ENCODE peak calls at places on chromosomes 5 and 9, in eight cellular contexts. N is prostate gland, X is H1, C is PC-3, W is upper lobe of right lung, Z is mammary epithelial cell, I is OCI-LY7, D is tibial nerve. E is an unnamed sample. For H3K36me3, the result is how much of the 10 kb centered on the place peaks cover.

GRCh38 chr5:155193018-155193417 is 179.5 kb downstream of the KIF4B start:
- DNase-seq in N (no peak), X (no peak), C (peak), W (no peak), Z (peak), I (no peak), D (no peak), E (peak)

GRCh38 chr9:19161257-19162025 is 34.1 kb upstream of the PLIN2 start:
- DNase-seq in N (peak), X (no peak), C (peak), W (no peak), Z (peak), I (no peak), D (peak), E (peak)

GRCh38 chr5:155441849-155442248 is 428.3 kb downstream of the KIF4B start:
- DNase-seq in N (no peak), X (no peak), C (no peak), W (no peak), Z (no peak), I (no peak), D (no peak), E (no peak)

GRCh38 chr5:158534203-158534602 is 565.5 kb downstream of the EBF1 start:
- DNase-seq in N (no peak), X (no peak), C (no peak), W (no peak), Z (no peak), I (no peak), D (no peak), E (no peak)

GRCh38 chr5:34957857-34958690 is 28.7 kb downstream of the DNAJC21 start:
- DNase-seq in N (no peak), X (no peak), C (peak), W (no peak), Z (no peak), I (peak), D (peak), E (peak)

GRCh38 chr9:87643778-87644570 is 81.9 kb upstream of the CTSL start:
- DNase-seq in N (no peak), X (no peak), C (no peak), W (no peak), Z (no peak), I (no peak), D (no peak), E (no peak)

GRCh38 chr9:135103001-135103446 is 15.6 kb downstream of the OLFM1 start:
- DNase-seq in N (no peak), X (no peak), C (no peak), W (no peak), Z (no peak), I (no peak), D (no peak), E (no peak)

GRCh38 chr5:148988328-148988727 is 74.5 kb downstream of the SH3TC2 start:
- DNase-seq in N (no peak), X (no peak), C (no peak), W (no peak), Z (no peak), I (no peak), D (no peak), E (no peak)

GRCh38 chr9:2228132-2228531 is 213.0 kb downstream of the SMARCA2 start:
- DNase-seq in N (no peak), X (peak), C (no peak), W (peak), Z (no peak), I (peak), D (no peak), E (no peak)

GRCh38 chr9:124350485-124351263 is 64.6 kb downstream of the PSMB7 start:
- DNase-seq in N (no peak), X (no peak), C (no peak), W (peak), Z (no peak), I (no peak), D (no peak), E (no peak)

GRCh38 chr9:99720455-99721050 is 101.1 kb upstream of the NR4A3 start:
- DNase-seq in N (no peak), X (no peak), C (no peak), W (no peak), Z (no peak), I (no peak), D (no peak), E (no peak)

GRCh38 chr9:4844439-4844838 is 51.7 kb downstream of the RCL1 start:
- DNase-seq in N (no peak), X (no peak), C (no peak), W (no peak), Z (no peak), I (no peak), D (no peak), E (no peak)
- H3K36me3 ChIP-seq in N (under half), X (under half), C (under half), W (half or more), Z (under half), I (half or more), D (under half), E (under half)

GRCh38 chr5:124457101-124457500 is 289.3 kb downstream of the ZNF608 start:
- DNase-seq in N (no peak), X (no peak), C (no peak), W (no peak), Z (no peak), I (no peak), D (no peak), E (no peak)

GRCh38 chr5:124456244-124456643 is 290.2 kb downstream of the ZNF608 start:
- DNase-seq in N (no peak), X (no peak), C (no peak), W (no peak), Z (no peak), I (no peak), D (no peak), E (no peak)

GRCh38 chr5:124451721-124452383 is 294.6 kb downstream of the ZNF608 start:
- DNase-seq in N (no peak), X (no peak), C (no peak), W (no peak), Z (no peak), I (no peak), D (no peak), E (no peak)

GRCh38 chr5:124452389-124452788 is 294.1 kb downstream of the ZNF608 start:
- DNase-seq in N (no peak), X (no peak), C (no peak), W (no peak), Z (peak), I (no peak), D (no peak), E (peak)

GRCh38 chr5:124453221-124454032 is 293.0 kb downstream of the ZNF608 start:
- DNase-seq in N (no peak), X (no peak), C (peak), W (no peak), Z (peak), I (peak), D (no peak), E (peak)
- H3K4me3 ChIP-seq in N (no peak), X (no peak), C (no peak), W (no peak), Z (no peak), I (peak), D (no peak), E (no peak)

GRCh38 chr5:150301901-150302300 is 804 bp downstream of the ARSI start:
- DNase-seq in N (no peak), X (no peak), C (no peak), W (no peak), Z (no peak), I (no peak), D (no peak), E (no peak)

GRCh38 chr5:150303070-150303595 is 428 bp upstream of the ARSI start:
- DNase-seq in N (no peak), X (no peak), C (no peak), W (no peak), Z (no peak), I (no peak), D (no peak), E (no peak)

GRCh38 chr5:150303660-150304411 is 1.1 kb upstream of the ARSI start:
- DNase-seq in N (no peak), X (no peak), C (no peak), W (no peak), Z (no peak), I (no peak), D (no peak), E (no peak)

GRCh38 chr5:150301170-150301505 is 1.6 kb downstream of the ARSI start:
- DNase-seq in N (no peak), X (no peak), C (no peak), W (no peak), Z (no peak), I (no peak), D (no peak), E (no peak)

GRCh38 chr5:150302301-150303069 is at the start of gene ARSI:
- DNase-seq in N (no peak), X (no peak), C (peak), W (no peak), Z (peak), I (no peak), D (no peak), E (no peak)
- TF ChIP-seq CTCF in N (no peak), X (peak), C (peak), W (peak), Z (peak), I (no peak), D (no peak), E (peak)

DNA sequence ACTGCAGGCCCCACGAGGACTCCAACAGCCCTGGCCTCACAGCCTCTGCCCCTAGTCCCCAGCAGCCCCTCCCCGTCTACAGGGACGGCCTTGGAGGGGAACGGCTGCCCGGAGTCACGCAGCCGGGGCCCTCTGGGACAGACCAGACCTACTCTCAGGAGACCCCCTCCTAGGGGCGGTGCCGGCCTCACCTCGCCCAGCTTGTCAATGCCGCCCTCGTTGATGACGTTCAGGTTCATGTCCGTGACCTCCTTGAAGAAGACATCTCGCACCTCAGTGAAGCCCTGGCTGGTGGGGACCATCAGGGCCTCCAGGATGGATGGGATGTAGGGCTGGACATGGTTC is 58.6 kb downstream of the LRSAM1 start:
- DNase-seq in N (no peak), X (no peak), C (no peak), W (peak), Z (no peak), I (no peak), D (no peak), E (no peak)
- H3K36me3 ChIP-seq in N (under half), X (under half), C (under half), W (half or more), Z (under half), I (under half), D (under half), E (under half)

GRCh38 chr9:127223810-127224177 is 40.8 kb upstream of the GARNL3 start:
- DNase-seq in N (no peak), X (no peak), C (no peak), W (no peak), Z (no peak), I (no peak), D (no peak), E (no peak)

GRCh38 chr9:127221695-127222094 is 42.9 kb upstream of the GARNL3 start:
- DNase-seq in N (no peak), X (no peak), C (no peak), W (no peak), Z (no peak), I (peak), D (no peak), E (no peak)

GRCh38 chr9:127224178-127224882 is 40.2 kb upstream of the GARNL3 start:
- DNase-seq in N (peak), X (peak), C (peak), W (peak), Z (peak), I (peak), D (peak), E (peak)

GRCh38 chr9:127223266-127223665 is 41.3 kb upstream of the GARNL3 start:
- DNase-seq in N (no peak), X (no peak), C (no peak), W (no peak), Z (no peak), I (no peak), D (no peak), E (no peak)

DNA sequence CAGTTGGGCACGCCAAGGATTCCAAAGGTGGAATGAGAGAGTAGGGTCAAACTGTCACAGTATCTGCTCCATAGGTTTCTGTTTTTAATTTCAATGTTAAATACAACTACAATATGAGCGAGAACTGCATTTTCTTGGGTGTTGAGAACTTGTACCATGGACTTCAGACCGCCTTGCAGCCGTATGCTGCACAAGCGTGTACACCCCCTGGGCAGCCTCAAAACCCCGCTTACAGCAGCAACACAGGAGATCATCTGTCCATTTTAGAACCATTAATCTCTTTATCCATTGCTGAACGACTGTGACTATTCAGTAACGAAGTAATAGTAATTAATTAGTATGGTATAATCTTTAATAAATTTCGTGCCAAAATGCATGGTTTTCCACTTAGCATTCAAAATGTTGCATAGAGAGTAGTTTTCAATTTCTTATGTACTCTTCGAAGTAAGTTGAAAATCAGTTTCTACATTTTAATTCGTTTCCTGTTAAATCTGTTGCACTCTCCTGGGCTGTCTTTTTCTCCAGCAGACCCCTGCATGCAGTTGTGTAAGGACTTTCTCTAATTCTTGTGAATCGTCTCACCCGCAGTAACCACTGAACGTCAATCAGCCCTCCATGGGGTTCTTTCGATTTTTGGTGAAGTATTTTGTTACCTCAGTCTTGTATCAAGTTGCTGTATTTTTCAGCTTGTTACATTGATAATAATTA is 42.0 kb upstream of the GARNL3 start:
- DNase-seq in N (no peak), X (no peak), C (no peak), W (no peak), Z (no peak), I (no peak), D (no peak), E (no peak)
- H3K4me3 ChIP-seq in N (no peak), X (no peak), C (no peak), W (no peak), Z (no peak), I (peak), D (no peak), E (no peak)

GRCh38 chr5:135318037-135318436 is 81.0 kb downstream of the MACROH2A1 start:
- DNase-seq in N (no peak), X (no peak), C (no peak), W (no peak), Z (no peak), I (no peak), D (no peak), E (no peak)

GRCh38 chr5:135318924-135319323 is 80.1 kb downstream of the MACROH2A1 start:
- DNase-seq in N (no peak), X (no peak), C (no peak), W (no peak), Z (no peak), I (no peak), D (no peak), E (no peak)

GRCh38 chr5:135319458-135319857 is 79.6 kb downstream of the MACROH2A1 start:
- DNase-seq in N (no peak), X (no peak), C (no peak), W (no peak), Z (no peak), I (no peak), D (no peak), E (no peak)

GRCh38 chr5:135320718-135321484 is 78.1 kb downstream of the MACROH2A1 start:
- DNase-seq in N (no peak), X (no peak), C (no peak), W (no peak), Z (no peak), I (no peak), D (no peak), E (no peak)

GRCh38 chr5:135319928-135320606 is 79.0 kb downstream of the MACROH2A1 start:
- DNase-seq in N (no peak), X (no peak), C (no peak), W (no peak), Z (no peak), I (no peak), D (no peak), E (no peak)
- TF ChIP-seq CTCF in N (no peak), X (peak), C (peak), W (peak), Z (peak), I (no peak), D (no peak), E (no peak)

DNA sequence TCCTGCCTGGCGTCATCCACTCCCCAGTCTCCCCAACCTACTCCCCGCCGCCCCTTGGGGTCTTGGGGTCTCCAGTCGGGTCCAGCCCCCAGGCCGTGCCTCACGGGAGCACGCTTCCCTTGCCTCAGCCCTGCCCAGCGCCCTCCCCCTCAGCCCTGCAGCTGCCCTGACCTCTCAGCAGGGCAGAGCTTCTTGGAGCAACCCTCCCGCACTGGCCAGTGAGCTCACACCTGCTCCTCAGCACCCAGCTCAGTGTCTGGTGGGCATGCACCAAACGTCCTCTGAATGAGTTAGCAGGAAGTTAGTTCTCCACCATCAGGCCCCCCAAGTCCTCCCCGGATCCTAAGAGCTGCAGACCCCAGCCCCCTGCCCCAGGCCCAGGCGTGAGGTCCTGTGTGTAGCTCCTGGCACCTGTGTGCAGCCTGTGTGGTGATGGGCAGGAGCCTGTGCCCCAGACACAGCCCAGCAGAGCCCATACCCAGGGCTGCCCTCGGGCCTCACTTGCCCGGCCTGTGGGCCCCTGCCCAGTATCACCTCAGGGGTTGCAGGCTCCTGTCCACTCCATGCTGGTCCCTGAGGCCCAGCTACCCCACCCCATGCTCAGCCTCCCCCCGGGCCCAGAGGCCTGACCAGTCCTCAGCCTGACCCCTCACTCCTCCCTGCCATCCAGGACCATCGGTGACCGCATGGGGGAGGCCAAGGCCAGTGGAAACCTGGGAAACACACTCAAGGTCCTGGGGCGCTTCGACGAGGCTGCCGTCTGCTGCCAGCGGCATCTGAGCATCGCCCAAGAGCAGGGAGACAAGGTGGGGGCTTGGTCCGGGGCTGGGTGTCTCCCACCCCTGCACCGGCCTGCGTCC is 8.2 kb downstream of the GPSM1 start:
- DNase-seq in N (no peak), X (no peak), C (no peak), W (no peak), Z (no peak), I (no peak), D (no peak), E (no peak)
- H3K36me3 ChIP-seq in N (under half), X (under half), C (under half), W (under half), Z (under half), I (under half), D (under half), E (under half)

DNA sequence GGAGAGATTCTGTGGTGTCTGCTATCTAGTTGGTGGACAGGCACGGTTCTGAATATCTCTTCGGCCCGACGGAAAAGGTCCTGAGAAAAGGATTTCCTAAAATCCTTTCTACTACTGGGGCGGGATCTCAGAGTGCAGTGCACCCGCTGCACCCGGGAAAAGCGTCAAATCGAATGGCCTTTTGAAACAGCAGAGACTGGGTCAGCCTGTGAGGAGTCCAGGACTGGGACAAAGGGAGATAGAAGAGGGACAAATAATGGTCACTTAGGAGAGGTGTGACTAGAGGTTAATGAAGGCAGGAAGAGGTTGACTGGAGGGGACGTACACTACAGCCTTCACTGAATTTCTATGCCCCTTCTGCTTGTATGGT is 1.5 kb downstream of the PLPPR1 start:
- DNase-seq in N (no peak), X (no peak), C (no peak), W (no peak), Z (no peak), I (no peak), D (no peak), E (no peak)
- H3K4me3 ChIP-seq in N (no peak), X (peak), C (no peak), W (peak), Z (no peak), I (no peak), D (no peak), E (no peak)

GRCh38 chr5:60883229-60883628 is 39.2 kb upstream of the ELOVL7 start:
- DNase-seq in N (no peak), X (no peak), C (peak), W (no peak), Z (peak), I (peak), D (no peak), E (peak)
- TF ChIP-seq CTCF in N (no peak), X (peak), C (peak), W (peak), Z (peak), I (peak), D (no peak), E (peak)

GRCh38 chr5:38462972-38463633 is 93.3 kb downstream of the LIFR start:
- DNase-seq in N (no peak), X (no peak), C (peak), W (no peak), Z (no peak), I (no peak), D (no peak), E (peak)
- H3K36me3 ChIP-seq in N (under half), X (under half), C (under half), W (under half), Z (under half), I (under half), D (under half), E (under half)